ENCODE peak calls at places on chromosomes 7 and 10, in eight cellular contexts. J is fibroblast of mammary gland, B is fibroblast of villous mesenchyme, H is GM13977, F is cardiac fibroblast, G is lower leg skin, Z is GM20000, L is H9. N is an unnamed sample.
A peak's percentile ranks its signal among the peaks of the same experiment; 100 is the strongest.

GRCh38 chr10:22477365-22478287 is 132.3 kb downstream of the SPAG6 start:
- DNase-seq in J (no peak), Z (no peak), G (no peak), B (no peak), L (peak; percentile 68), F (no peak), H (peak; percentile 18), N (no peak)

GRCh38 chr7:38550881-38551280 is 80.3 kb downstream of the AMPH start:
- DNase-seq in F (no peak), J (no peak), H (no peak), L (no peak), G (no peak), Z (no peak), B (no peak), N (no peak)

GRCh38 chr7:105805619-105806018 is 70.8 kb downstream of the ATXN7L1 start:
- DNase-seq in L (peak; percentile 70), G (no peak), H (no peak), Z (no peak), B (no peak), F (peak; percentile 21), J (peak; percentile 42), N (no peak)

GRCh38 chr10:105952153-105952552 is 1212.4 kb downstream of the SORCS1 start:
- DNase-seq in H (peak; percentile 25), L (peak; percentile 46), Z (peak; percentile 29), F (peak; percentile 47), B (peak; percentile 37), G (no peak), J (peak; percentile 26), N (peak; percentile 15)

GRCh38 chr7:33243319-33243881 is 114.0 kb downstream of the BBS9 start:
- DNase-seq in Z (peak; percentile 24), H (peak; percentile 13), J (peak; percentile 69), B (peak; percentile 67), L (no peak), F (peak; percentile 77), G (no peak), N (peak; percentile 10)

GRCh38 chr10:29950391-29950790 is 109.0 kb downstream of the JCAD start:
- DNase-seq in F (no peak), Z (no peak), H (no peak), J (peak; percentile 27), G (no peak), L (no peak), B (no peak), N (no peak)

GRCh38 chr7:139855498-139856270 is 26.6 kb downstream of the TBXAS1 start:
- DNase-seq in G (no peak), L (no peak), B (no peak), J (no peak), H (peak; percentile 43), Z (peak; percentile 67), F (no peak), N (peak; percentile 58)

GRCh38 chr7:131629203-131629871 is 72.9 kb upstream of the PODXL start:
- DNase-seq in Z (no peak), G (no peak), H (no peak), F (peak; percentile 75), J (peak; percentile 51), B (peak; percentile 48), L (no peak), N (no peak)

GRCh38 chr7:13988765-13989137 is 715 bp downstream of the ETV1 start:
- DNase-seq in L (peak; percentile 58), H (no peak), B (peak; percentile 32), J (peak; percentile 60), G (no peak), F (peak; percentile 52), Z (no peak), N (no peak)

GRCh38 chr7:105829681-105830322 is 46.6 kb downstream of the ATXN7L1 start:
- DNase-seq in F (peak; percentile 28), B (peak; percentile 82), J (no peak), L (no peak), G (no peak), H (no peak), Z (no peak), N (no peak)

GRCh38 chr10:119431034-119431767 is 111.3 kb downstream of the RGS10 start:
- DNase-seq in Z (no peak), F (no peak), J (no peak), H (no peak), G (no peak), L (no peak), B (no peak), N (no peak)

GRCh38 chr10:63670291-63670898 is 149.2 kb downstream of the REEP3 start:
- DNase-seq in L (peak; percentile 52), B (peak; percentile 48), G (no peak), H (peak; percentile 49), F (peak; percentile 35), Z (peak; percentile 22), J (peak; percentile 91), N (peak; percentile 53)

GRCh38 chr7:18174996-18175395 is 147.3 kb upstream of the PRPS1L1 start:
- DNase-seq in L (no peak), B (no peak), F (no peak), Z (no peak), H (no peak), J (no peak), G (no peak), N (no peak)

GRCh38 chr7:150487625-150488024 is 27.0 kb upstream of the GIMAP7 start:
- DNase-seq in H (no peak), F (no peak), G (no peak), B (no peak), Z (no peak), J (no peak), L (no peak), N (no peak)

DNA sequence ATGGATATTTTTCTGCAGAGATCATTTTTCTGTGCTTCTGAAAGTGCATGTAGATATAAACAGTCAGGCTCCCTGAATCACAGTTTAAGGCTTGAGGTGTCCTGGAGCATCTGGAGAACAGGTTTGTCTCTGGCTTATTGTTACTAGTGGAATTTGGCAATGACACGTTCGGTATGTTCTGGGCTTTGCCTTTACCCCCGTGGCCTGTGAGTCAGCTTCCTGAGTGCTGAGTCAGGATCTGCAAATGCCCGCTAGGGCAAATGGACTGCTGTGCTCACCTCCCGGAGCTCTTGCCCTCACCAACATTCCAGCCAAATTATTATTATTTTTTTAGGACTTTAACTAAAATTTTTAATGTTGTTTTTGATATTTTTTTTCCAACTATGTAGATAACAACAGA is 192.5 kb upstream of the PRSS1 start:
- DNase-seq in Z (no peak), L (peak; percentile 72), G (peak; percentile 72), B (peak; percentile 94), H (no peak), J (peak; percentile 99), F (peak; percentile 98), N (no peak)
- TF ChIP-seq CTCF in Z (no peak), L (peak; percentile 38), G (no peak), B (peak; percentile 37), H (no peak), J (peak; percentile 33), F (peak; percentile 40), N (no peak)

GRCh38 chr7:133367561-133367960 is 114.7 kb downstream of the EXOC4 start:
- DNase-seq in L (no peak), J (no peak), B (no peak), F (no peak), Z (no peak), H (no peak), G (no peak), N (no peak)

GRCh38 chr7:133364959-133365680 is 112.2 kb downstream of the EXOC4 start:
- DNase-seq in H (no peak), B (no peak), F (peak; percentile 84), Z (no peak), G (no peak), L (no peak), J (peak; percentile 44), N (no peak)

GRCh38 chr7:133361806-133362205 is 108.9 kb downstream of the EXOC4 start:
- DNase-seq in Z (no peak), G (no peak), H (no peak), J (no peak), L (no peak), F (no peak), B (no peak), N (no peak)

GRCh38 chr7:133369130-133369529 is 116.3 kb downstream of the EXOC4 start:
- DNase-seq in J (no peak), L (no peak), F (peak; percentile 21), Z (no peak), B (peak; percentile 9), G (no peak), H (no peak), N (no peak)

DNA sequence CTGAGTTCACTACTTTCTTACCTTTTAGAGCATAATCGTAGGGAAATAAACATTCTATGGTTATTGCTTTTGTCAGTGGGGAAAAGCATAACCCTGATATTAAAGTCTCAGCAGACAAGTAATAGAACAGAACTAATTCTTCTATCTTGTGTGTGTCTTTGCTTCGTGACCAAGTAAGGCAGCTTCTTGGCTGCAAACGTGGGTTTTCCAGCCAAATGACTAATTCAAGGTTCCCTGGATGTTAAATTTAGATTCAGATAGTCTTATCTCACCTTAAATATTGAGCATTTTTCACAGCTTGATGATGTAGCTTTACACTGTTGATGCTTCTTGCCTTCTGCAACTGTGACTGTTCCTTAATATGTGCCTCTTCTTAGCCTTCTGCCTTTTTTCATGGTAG is 113.0 kb downstream of the EXOC4 start:
- DNase-seq in Z (no peak), B (no peak), G (no peak), J (peak; percentile 34), F (peak; percentile 48), L (no peak), H (no peak), N (no peak)
- TF ChIP-seq CTCF in Z (no peak), B (no peak), G (no peak), J (no peak), F (no peak), L (no peak), H (no peak), N (no peak)

DNA sequence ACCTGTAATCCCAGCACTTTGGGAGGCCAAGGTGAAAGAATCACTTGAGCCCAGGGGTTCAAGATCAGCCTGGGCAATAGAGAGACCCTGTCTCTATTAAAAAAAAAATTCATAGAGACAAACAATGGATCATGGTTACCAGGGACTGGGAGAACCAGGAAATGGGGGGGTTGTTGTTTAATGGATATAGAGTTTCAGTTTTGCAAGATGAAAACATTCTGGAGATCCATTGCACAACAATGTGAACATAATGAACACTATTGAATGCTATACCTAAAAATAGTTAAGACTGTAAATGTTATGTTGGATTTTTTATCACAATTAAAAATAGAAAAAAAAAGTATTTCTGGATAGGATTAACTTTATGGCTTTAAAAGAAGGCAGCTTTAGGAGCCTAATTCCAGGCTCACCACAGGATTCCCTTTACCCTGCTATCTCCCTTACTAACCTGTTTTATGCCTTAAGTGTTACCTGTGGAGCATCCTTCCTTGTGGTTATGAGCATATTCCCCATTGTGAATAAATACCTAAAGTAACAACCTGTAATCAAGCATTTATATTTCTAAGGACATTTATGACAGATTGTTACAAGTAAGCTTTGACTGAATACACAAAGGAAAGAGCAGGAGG is 45.1 kb upstream of the SGCE start:
- DNase-seq in L (no peak), G (no peak), Z (no peak), F (peak; percentile 67), H (no peak), B (peak; percentile 45), J (peak; percentile 36), N (no peak)
- TF ChIP-seq CTCF in L (no peak), G (no peak), Z (no peak), F (no peak), H (no peak), B (no peak), J (no peak), N (no peak)

DNA sequence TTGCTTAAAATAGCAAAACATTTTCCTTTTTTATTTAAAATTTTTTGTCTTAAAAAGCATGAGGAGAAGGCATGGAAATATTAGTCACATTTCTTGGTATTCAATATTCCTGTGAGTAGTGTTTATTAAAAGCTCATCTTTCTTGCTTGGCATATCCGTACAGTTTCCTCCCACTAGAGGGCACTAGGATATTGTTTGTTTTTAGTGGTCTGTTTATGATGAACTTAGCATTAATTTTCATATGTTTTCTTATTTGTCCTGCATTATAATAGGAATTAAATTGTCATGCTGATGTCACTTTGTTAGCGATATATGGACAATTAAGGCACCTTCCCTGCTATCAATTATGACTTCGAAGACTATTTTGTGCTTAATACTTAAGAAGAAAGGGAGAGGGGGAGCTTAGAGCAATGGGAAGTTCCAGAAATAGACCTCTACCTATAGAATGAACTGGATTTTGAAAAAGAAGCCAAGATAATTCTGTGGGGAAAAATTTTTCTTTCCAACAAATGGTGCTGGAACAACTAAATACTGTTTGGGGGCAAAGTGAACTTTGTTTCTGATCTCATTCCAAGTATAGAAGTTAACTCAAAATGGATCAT is 91.0 kb upstream of the STRIP2 start:
- DNase-seq in F (peak; percentile 77), Z (peak; percentile 39), G (no peak), B (peak; percentile 55), J (peak; percentile 71), H (peak; percentile 35), L (no peak), N (peak; percentile 49)
- TF ChIP-seq CTCF in F (peak; percentile 69), Z (peak; percentile 59), G (no peak), B (peak; percentile 73), J (peak; percentile 76), H (peak; percentile 70), L (peak; percentile 74), N (peak; percentile 62)

N was measured in GM13976.